ENCODE peak calls at places on chromosomes 13 and 19, in five cellular contexts. I is trophoblast cell, Z is IMR-90, G is mesendoderm, A is H9. N is an unnamed sample.

GRCh38 chr13:93529961-93530360 is 303.4 kb downstream of the GPC6 start:
- DNase-seq in I (no peak), Z (peak), G (no peak), A (no peak), N (no peak)

GRCh38 chr19:34461375-34462100 is 20.0 kb upstream of the WTIP start:
- DNase-seq in I (no peak), Z (peak), G (no peak), A (no peak), N (no peak)

GRCh38 chr19:51810228-51810627 is 15.3 kb downstream of the FPR3 start:
- DNase-seq in I (peak), Z (no peak), G (no peak), A (no peak), N (no peak)

GRCh38 chr13:47639716-47640447 is 361.2 kb downstream of the SUCLA2 start:
- DNase-seq in I (no peak), Z (no peak), G (no peak), A (no peak), N (no peak)

GRCh38 chr19:7705387-7706187 is 3.7 kb upstream of the FCER2 start:
- DNase-seq in I (peak), Z (no peak), G (no peak), A (no peak), N (no peak)

GRCh38 chr13:43448605-43449004 is 338.2 kb downstream of the ENOX1 start:
- DNase-seq in I (no peak), Z (no peak), G (no peak), A (no peak), N (no peak)

GRCh38 chr19:1110809-1111640 is 7.2 kb downstream of the GPX4 start:
- DNase-seq in I (no peak), Z (no peak), G (no peak), A (no peak), N (no peak)

GRCh38 chr13:24511824-24512207 is 762 bp downstream of the PARP4 start:
- DNase-seq in I (no peak), Z (no peak), G (no peak), A (no peak), N (no peak)

GRCh38 chr19:47097396-47098217 is 16.0 kb downstream of the ZC3H4 start:
- DNase-seq in I (no peak), Z (no peak), G (no peak), A (no peak), N (no peak)

GRCh38 chr13:66965146-66965545 is 265.0 kb downstream of the PCDH9 start:
- DNase-seq in I (no peak), Z (no peak), G (no peak), A (no peak), N (no peak)

GRCh38 chr13:94601446-94602431 is at the start of gene GPR180:
- DNase-seq in I (peak), Z (peak), G (peak), A (peak), N (peak)

GRCh38 chr13:110233181-110233641 is 73.7 kb downstream of the COL4A1 start:
- DNase-seq in I (no peak), Z (peak), G (no peak), A (no peak), N (no peak)

GRCh38 chr19:45645631-45646344 is 6.6 kb upstream of the EML2 start:
- DNase-seq in I (peak), Z (peak), G (peak), A (peak), N (no peak)

GRCh38 chr19:23698711-23699520 is 11.9 kb upstream of the ZNF675 start:
- DNase-seq in I (peak), Z (no peak), G (peak), A (peak), N (no peak)

GRCh38 chr19:12899891-12900518 is 9.0 kb downstream of the GCDH start:
- DNase-seq in I (no peak), Z (no peak), G (no peak), A (no peak), N (no peak)

GRCh38 chr19:56099638-56100539 is 21.2 kb downstream of the ZNF787 start:
- DNase-seq in I (no peak), Z (no peak), G (no peak), A (no peak), N (no peak)

GRCh38 chr13:113109151-113110047 is 3.8 kb downstream of the F7 start:
- DNase-seq in I (no peak), Z (no peak), G (no peak), A (peak), N (no peak)

GRCh38 chr13:45975337-45975736 is 77.2 kb downstream of the ZC3H13 start:
- DNase-seq in I (no peak), Z (no peak), G (no peak), A (no peak), N (no peak)

GRCh38 chr13:96003304-96003703 is 49.9 kb downstream of the UGGT2 start:
- DNase-seq in I (no peak), Z (no peak), G (peak), A (no peak), N (no peak)

GRCh38 chr19:48963371-48964204 is 1.5 kb upstream of the FTL start:
- DNase-seq in I (no peak), Z (peak), G (peak), A (peak), N (peak)
- H2BK120ac ChIP-seq in I (peak), Z (peak), G (peak), A (no peak), N (no peak)

GRCh38 chr13:49021953-49022352 is 46.2 kb downstream of the FNDC3A start:
- DNase-seq in I (no peak), Z (no peak), G (no peak), A (no peak), N (no peak)

GRCh38 chr13:49023441-49023840 is 47.7 kb downstream of the FNDC3A start:
- DNase-seq in I (no peak), Z (peak), G (no peak), A (no peak), N (no peak)

GRCh38 chr13:49029570-49029969 is 53.9 kb downstream of the FNDC3A start:
- DNase-seq in I (no peak), Z (no peak), G (no peak), A (no peak), N (no peak)

GRCh38 chr13:49022472-49023144 is 46.9 kb downstream of the FNDC3A start:
- DNase-seq in I (no peak), Z (peak), G (no peak), A (no peak), N (no peak)

DNA sequence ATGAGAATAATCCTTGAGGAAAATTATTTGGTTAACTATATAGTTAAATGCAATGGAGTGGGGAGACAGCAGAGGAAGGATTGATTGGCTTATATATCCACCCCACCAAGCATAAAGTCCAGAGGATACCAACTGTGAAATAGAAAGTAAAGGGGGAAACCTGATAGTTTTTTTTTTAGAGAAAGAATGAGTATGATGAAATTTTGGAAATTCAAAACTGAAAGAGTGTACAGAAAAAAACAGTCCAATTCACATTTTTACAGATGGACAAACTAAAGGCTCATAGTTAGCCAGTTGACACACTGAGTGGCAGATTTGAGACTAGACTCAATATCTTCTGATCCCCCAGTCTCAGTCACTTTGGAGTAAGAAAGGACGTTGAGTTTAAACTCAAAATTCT is 51.1 kb downstream of the FNDC3A start:
- DNase-seq in I (no peak), Z (peak), G (no peak), A (no peak), N (no peak)
- H3K18ac ChIP-seq in I (no peak), Z (peak), G (no peak), A (no peak), N (no peak)

GRCh38 chr13:73056054-73056962 is 2.5 kb upstream of the KLF5 start:
- DNase-seq in I (no peak), Z (peak), G (no peak), A (no peak), N (no peak)
- H3K4me2 ChIP-seq in I (no peak), Z (peak), G (no peak), A (no peak), N (no peak)

GRCh38 chr13:30807392-30807791 is 72.0 kb downstream of the ALOX5AP start:
- DNase-seq in I (no peak), Z (no peak), G (no peak), A (no peak), N (no peak)
- H2BK120ac ChIP-seq in I (peak), Z (peak), G (no peak), A (no peak), N (no peak)

DNA sequence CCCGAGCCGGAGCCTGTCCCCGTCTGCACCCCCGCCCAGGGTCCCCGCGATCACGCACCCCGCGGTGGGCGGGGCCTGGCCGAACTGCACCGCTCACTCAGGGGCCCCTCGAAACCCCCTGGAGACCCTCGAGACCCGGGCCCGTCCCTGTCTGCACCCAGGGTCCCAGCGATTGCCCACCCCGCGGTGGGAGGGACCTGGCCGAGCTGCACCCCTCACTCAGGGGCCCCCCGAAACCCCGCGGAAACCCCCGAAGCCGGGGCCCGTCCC is 523 bp downstream of the LMNB2 start:
- DNase-seq in I (no peak), Z (no peak), G (no peak), A (no peak), N (no peak)
- H3K18ac ChIP-seq in I (peak), Z (no peak), G (peak), A (peak), N (peak)

DNA sequence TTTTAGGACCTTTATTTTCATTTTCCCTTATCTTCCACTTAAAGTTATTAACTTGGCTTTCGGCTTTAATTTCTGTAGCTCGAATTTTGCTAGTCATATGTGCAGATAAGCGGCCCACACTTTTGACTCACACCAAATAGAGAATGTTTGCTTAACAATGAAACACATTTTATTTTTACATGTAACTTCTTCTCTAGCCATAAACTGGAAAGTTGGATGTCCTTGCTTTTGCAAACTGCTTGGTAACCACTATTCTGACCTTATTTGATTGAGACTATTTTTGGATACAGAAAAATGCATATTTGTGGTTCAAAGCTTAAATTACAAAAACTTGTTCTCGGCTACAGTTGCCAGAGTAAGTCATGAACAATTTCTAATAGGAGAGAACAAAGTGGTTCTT is 600.0 kb downstream of the KCTD12 start:
- DNase-seq in I (no peak), Z (peak), G (no peak), A (no peak), N (no peak)
- H3K4me2 ChIP-seq in I (no peak), Z (peak), G (no peak), A (no peak), N (no peak)

GRCh38 chr19:50025022-50025793 is at the start of gene VRK3:
- DNase-seq in I (peak), Z (peak), G (peak), A (peak), N (peak)
- H2BK120ac ChIP-seq in I (peak), Z (peak), G (no peak), A (no peak), N (peak)